ENCODE peak calls at places on chromosomes 1 and 21, in five cellular contexts. V is A549, F is Panc1, P is hepatocyte, K is heart right ventricle. S is an unnamed sample. For H3K4me1 and H3K9me3, the result is how much of the 10 kb centered on the place peaks cover.

GRCh38 chr1:108897865-108898720 is 21.3 kb downstream of the GPSM2 start:
- DNase-seq in V (peak), F (no peak), P (peak), K (no peak), S (no peak)

GRCh38 chr1:32886012-32886827 is at the start of gene HPCA:
- DNase-seq in V (peak), F (no peak), P (peak), K (peak), S (peak)

GRCh38 chr1:85201340-85202091 is 700 bp upstream of the SYDE2 start:
- DNase-seq in V (peak), F (no peak), P (peak), K (peak), S (peak)

GRCh38 chr21:46274797-46275390 is 10.5 kb downstream of the MCM3AP start:
- DNase-seq in V (no peak), F (no peak), P (no peak), K (no peak), S (no peak)

GRCh38 chr1:46757256-46757955 is 38.5 kb upstream of the EFCAB14 start:
- DNase-seq in V (no peak), F (no peak), P (no peak), K (no peak), S (no peak)

GRCh38 chr21:35239811-35240219 is 190.7 kb upstream of the RUNX1 start:
- DNase-seq in V (no peak), F (no peak), P (no peak), K (peak), S (no peak)

GRCh38 chr1:65233757-65234156 is 75.6 kb upstream of the DNAJC6 start:
- DNase-seq in V (no peak), F (no peak), P (no peak), K (no peak), S (no peak)

GRCh38 chr1:247335871-247336270 is 4.2 kb upstream of the ZNF496 start:
- DNase-seq in V (no peak), F (no peak), P (no peak), K (no peak), S (no peak)

GRCh38 chr1:149915429-149916192 is 2.0 kb downstream of the SV2A start:
- DNase-seq in V (no peak), F (no peak), P (no peak), K (no peak), S (no peak)

GRCh38 chr1:179137623-179138235 is 55.9 kb downstream of the TOR3A start:
- DNase-seq in V (no peak), F (no peak), P (no peak), K (no peak), S (no peak)

GRCh38 chr1:223482766-223483165 is 89.6 kb downstream of the CCDC185 start:
- DNase-seq in V (no peak), F (no peak), P (no peak), K (no peak), S (no peak)

GRCh38 chr1:20785907-20786309 is 1.2 kb downstream of the HP1BP3 start:
- DNase-seq in V (no peak), F (no peak), P (no peak), K (no peak), S (no peak)

GRCh38 chr1:205668951-205669340 is 11.4 kb downstream of the SLC45A3 start:
- DNase-seq in V (no peak), F (no peak), P (no peak), K (no peak), S (no peak)

GRCh38 chr1:246576709-246577032 is 10.4 kb downstream of the CNST start:
- DNase-seq in V (no peak), F (no peak), P (no peak), K (no peak), S (no peak)

GRCh38 chr1:37850352-37850955 is 8.9 kb downstream of the MTF1 start:
- DNase-seq in V (no peak), F (no peak), P (no peak), K (no peak), S (no peak)

GRCh38 chr1:52707927-52708655 is 9.9 kb upstream of the COA7 start:
- DNase-seq in V (peak), F (no peak), P (peak), K (no peak), S (no peak)

GRCh38 chr1:43522776-43523480 is 7.8 kb upstream of the PTPRF start:
- DNase-seq in V (peak), F (peak), P (peak), K (no peak), S (peak)

GRCh38 chr1:7335224-7335879 is 435.7 kb upstream of the VAMP3 start:
- DNase-seq in V (peak), F (no peak), P (no peak), K (no peak), S (no peak)

GRCh38 chr1:43653339-43653738 is 3.4 kb downstream of the KDM4A start:
- DNase-seq in V (peak), F (no peak), P (peak), K (no peak), S (no peak)

GRCh38 chr1:76867342-76868130 is at the start of gene ST6GALNAC5:
- DNase-seq in V (peak), F (no peak), P (peak), K (no peak), S (no peak)

GRCh38 chr1:192807221-192807967 is 1.4 kb upstream of the RGS2 start:
- DNase-seq in V (peak), F (no peak), P (no peak), K (no peak), S (no peak)
- TF ChIP-seq CTCF in V (peak), F (peak), P (peak), K (peak), S (no peak)

GRCh38 chr1:23563003-23563402 is 3.7 kb upstream of the ID3 start:
- DNase-seq in V (no peak), F (no peak), P (no peak), K (no peak), S (no peak)

GRCh38 chr1:23561813-23562100 is 2.5 kb upstream of the ID3 start:
- DNase-seq in V (no peak), F (no peak), P (no peak), K (no peak), S (no peak)

GRCh38 chr1:23562138-23562819 is 3.0 kb upstream of the ID3 start:
- DNase-seq in V (peak), F (no peak), P (peak), K (peak), S (peak)

GRCh38 chr1:23566304-23566703 is 7.0 kb upstream of the ID3 start:
- DNase-seq in V (no peak), F (no peak), P (no peak), K (no peak), S (no peak)

DNA sequence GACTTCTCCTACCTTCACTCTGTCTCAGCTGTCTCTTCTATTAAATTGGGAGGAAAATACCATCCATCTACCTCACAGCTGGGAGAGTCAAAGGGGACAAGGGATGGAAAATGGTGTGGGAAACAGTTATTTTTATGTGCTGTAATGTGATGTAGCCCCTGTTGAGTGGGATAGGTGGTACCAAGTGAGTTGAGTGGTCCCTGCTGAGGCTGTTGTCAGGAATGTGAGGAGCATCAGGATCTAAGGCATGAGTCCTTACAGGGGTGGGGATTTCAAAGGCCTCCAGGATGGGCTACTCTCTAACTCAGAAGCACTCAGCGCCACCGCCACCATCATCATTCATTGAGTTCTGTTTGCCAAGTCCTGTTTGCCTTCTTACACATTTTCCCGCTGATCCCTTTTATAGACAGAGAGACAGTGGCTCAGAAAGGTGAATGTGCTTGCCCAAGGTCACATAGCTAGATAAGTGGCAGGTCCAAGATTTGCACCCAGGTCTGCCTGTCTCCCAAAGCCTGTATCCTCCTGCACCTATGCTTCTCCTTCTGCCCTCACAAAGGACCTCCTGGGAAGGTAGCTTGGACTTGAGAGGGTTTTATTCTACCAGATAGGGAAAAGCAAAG is 4.6 kb upstream of the ID3 start:
- DNase-seq in V (peak), F (no peak), P (no peak), K (no peak), S (no peak)
- H3K4me1 ChIP-seq in V (half or more), F (half or more), P (under half), K (half or more), S (under half)

GRCh38 chr1:163813251-163813650 is 491.5 kb downstream of the NUF2 start:
- DNase-seq in V (no peak), F (no peak), P (no peak), K (no peak), S (no peak)
- H3K9me3 ChIP-seq in V (under half), F (under half), P (under half), K (under half), S (under half)

GRCh38 chr21:45250272-45250671 is 37.4 kb downstream of the POFUT2 start:
- DNase-seq in V (no peak), F (no peak), P (no peak), K (no peak), S (no peak)
- TF ChIP-seq CTCF in V (no peak), F (no peak), P (no peak), K (no peak), S (no peak)

GRCh38 chr1:208174200-208174599 is 70.0 kb downstream of the PLXNA2 start:
- DNase-seq in V (no peak), F (no peak), P (no peak), K (no peak), S (no peak)
- H3K4me1 ChIP-seq in V (under half), F (under half), P (under half), K (under half), S (under half)

DNA sequence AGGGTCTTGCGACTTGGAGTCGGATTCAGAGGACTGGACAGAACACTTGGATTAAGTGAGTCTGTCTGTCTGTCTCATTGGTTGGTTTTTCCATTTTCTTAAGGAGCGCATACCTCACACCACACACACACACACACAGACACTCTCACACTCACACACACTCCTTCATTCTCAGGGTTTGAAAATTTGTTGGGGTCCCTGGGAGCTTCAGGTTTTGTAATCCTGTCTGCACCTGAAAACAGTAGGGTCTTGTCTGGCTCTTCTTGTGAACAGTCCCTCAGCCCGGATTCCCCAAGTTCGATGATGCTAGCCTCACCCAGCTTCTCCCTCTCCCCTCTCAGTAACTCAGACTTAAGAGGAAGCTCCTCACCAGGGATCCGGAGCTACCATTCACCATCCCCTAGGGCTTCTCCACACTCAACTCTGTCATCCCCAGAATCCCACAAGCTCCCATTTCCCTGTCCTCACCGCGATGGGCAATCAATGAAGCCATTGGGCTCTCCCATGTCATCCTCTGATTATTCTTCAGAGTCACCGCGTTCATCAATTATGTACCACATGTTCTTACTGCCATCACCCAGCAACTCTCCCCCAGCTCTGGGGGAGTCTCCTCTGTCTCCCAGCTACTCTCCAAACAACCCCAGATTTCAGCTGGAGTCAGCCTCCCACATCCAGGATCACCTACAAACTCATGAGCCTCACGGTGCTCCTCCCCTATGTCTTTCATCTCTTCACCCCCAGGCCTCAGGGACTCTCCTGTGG is 1530.9 kb upstream of the TPTE start:
- DNase-seq in V (no peak), F (peak), P (no peak), K (no peak), S (no peak)
- H3K9me3 ChIP-seq in V (under half), F (under half), P (under half), K (under half), S (half or more)